ENCODE peak calls at places on chromosomes 12 and 14, in nine cellular contexts. I is foreskin fibroblast; J is mucosa of gallbladder; O is CD4-positive, alpha-beta T cell; R is activated naive CD4-positive, alpha-beta T cell; G is NCI-H1105; E is A549; Y is HFFc6; Q is skeletal muscle cell. V is an unnamed sample.

GRCh38 chr12:50550530-50551223 is 45.9 kb downstream of the DIP2B start:
- DNase-seq in I (peak), J (no peak), O (no peak), R (no peak), G (no peak), E (no peak), Y (no peak), Q (no peak), V (no peak)

GRCh38 chr12:623172-623864 is 39.9 kb downstream of the NINJ2 start:
- DNase-seq in I (no peak), J (no peak), O (no peak), R (no peak), G (no peak), E (no peak), Y (no peak), Q (no peak), V (no peak)

GRCh38 chr12:47707905-47708543 is 2.2 kb upstream of the RPAP3 start:
- DNase-seq in I (no peak), J (no peak), O (no peak), R (no peak), G (no peak), E (no peak), Y (no peak), Q (no peak), V (no peak)

GRCh38 chr12:15163577-15163976 is 57.6 kb downstream of the RERG start:
- DNase-seq in I (peak), J (no peak), O (no peak), R (no peak), G (no peak), E (no peak), Y (no peak), Q (no peak), V (no peak)

GRCh38 chr12:2640709-2641108 is 154.1 kb upstream of the FKBP4 start:
- DNase-seq in I (peak), J (peak), O (no peak), R (no peak), G (no peak), E (peak), Y (peak), Q (peak), V (peak)

GRCh38 chr12:83140135-83140534 is 453.4 kb downstream of the TMTC2 start:
- DNase-seq in I (no peak), J (no peak), O (no peak), R (no peak), G (no peak), E (no peak), Y (no peak), Q (no peak), V (no peak)

GRCh38 chr14:52840916-52841315 is 49.5 kb upstream of the GNPNAT1 start:
- DNase-seq in I (peak), J (peak), O (no peak), R (no peak), G (no peak), E (peak), Y (peak), Q (peak), V (peak)

GRCh38 chr14:71474291-71474690 is 457.9 kb upstream of the RGS6 start:
- DNase-seq in I (peak), J (no peak), O (no peak), R (no peak), G (peak), E (no peak), Y (no peak), Q (no peak), V (no peak)

GRCh38 chr14:23877538-23878180 is 75.9 kb upstream of the DHRS4 start:
- DNase-seq in I (no peak), J (no peak), O (no peak), R (no peak), G (no peak), E (no peak), Y (no peak), Q (no peak), V (no peak)

GRCh38 chr14:94921870-94922585 is 152.1 kb upstream of the GSC start:
- DNase-seq in I (no peak), J (no peak), O (no peak), R (no peak), G (no peak), E (no peak), Y (no peak), Q (no peak), V (no peak)

GRCh38 chr12:114240288-114240687 is 165.7 kb downstream of the TBX5 start:
- DNase-seq in I (no peak), J (no peak), O (no peak), R (no peak), G (no peak), E (no peak), Y (no peak), Q (no peak), V (no peak)

GRCh38 chr12:58496411-58496810 is 423.9 kb downstream of the LRIG3 start:
- DNase-seq in I (no peak), J (no peak), O (no peak), R (no peak), G (no peak), E (no peak), Y (peak), Q (no peak), V (no peak)

GRCh38 chr14:58465425-58465824 is 37.9 kb downstream of the KIAA0586 start:
- DNase-seq in I (peak), J (no peak), O (no peak), R (no peak), G (no peak), E (peak), Y (peak), Q (no peak), V (no peak)

GRCh38 chr14:100778951-100779690 is 46.8 kb upstream of the MEG3 start:
- DNase-seq in I (no peak), J (no peak), O (no peak), R (no peak), G (no peak), E (no peak), Y (no peak), Q (no peak), V (no peak)

GRCh38 chr12:39619316-39619659 is 315 bp downstream of the ABCD2 start:
- DNase-seq in I (no peak), J (no peak), O (peak), R (no peak), G (peak), E (no peak), Y (no peak), Q (peak), V (no peak)

GRCh38 chr14:98510392-98510791 is 761.6 kb downstream of the BCL11B start:
- DNase-seq in I (no peak), J (no peak), O (no peak), R (no peak), G (no peak), E (no peak), Y (no peak), Q (no peak), V (no peak)

GRCh38 chr12:1104088-1104800 is 113.2 kb downstream of the ERC1 start:
- DNase-seq in I (no peak), J (no peak), O (no peak), R (no peak), G (no peak), E (no peak), Y (no peak), Q (no peak), V (no peak)

GRCh38 chr12:131264625-131265024 is 310.9 kb downstream of the ADGRD1 start:
- DNase-seq in I (no peak), J (peak), O (no peak), R (no peak), G (no peak), E (peak), Y (no peak), Q (no peak), V (no peak)

GRCh38 chr14:91229743-91230200 is 14.7 kb downstream of the GPR68 start:
- DNase-seq in I (no peak), J (no peak), O (peak), R (peak), G (no peak), E (no peak), Y (peak), Q (peak), V (no peak)

GRCh38 chr14:67389261-67389660 is 22.7 kb downstream of the PLEK2 start:
- DNase-seq in I (no peak), J (no peak), O (no peak), R (no peak), G (no peak), E (no peak), Y (no peak), Q (no peak), V (no peak)

GRCh38 chr14:73887704-73888459 is 1.2 kb downstream of the ZNF410 start:
- DNase-seq in I (no peak), J (no peak), O (no peak), R (no peak), G (no peak), E (no peak), Y (no peak), Q (no peak), V (no peak)

GRCh38 chr12:52495385-52495784 is 2.3 kb upstream of the KRT6A start:
- DNase-seq in I (no peak), J (no peak), O (no peak), R (no peak), G (peak), E (peak), Y (no peak), Q (no peak), V (no peak)

GRCh38 chr14:80239631-80240030 is 28.3 kb upstream of the DIO2 start:
- DNase-seq in I (no peak), J (no peak), O (no peak), R (no peak), G (no peak), E (no peak), Y (no peak), Q (no peak), V (no peak)

GRCh38 chr12:3632256-3633240 is 120.4 kb downstream of the CRACR2A start:
- DNase-seq in I (peak), J (no peak), O (no peak), R (no peak), G (no peak), E (no peak), Y (no peak), Q (no peak), V (no peak)

GRCh38 chr12:2294651-2295475 is 242.1 kb downstream of the CACNA1C start:
- DNase-seq in I (peak), J (no peak), O (no peak), R (no peak), G (no peak), E (no peak), Y (peak), Q (peak), V (peak)

GRCh38 chr14:55449116-55449515 is 8.7 kb upstream of the TBPL2 start:
- DNase-seq in I (no peak), J (no peak), O (no peak), R (no peak), G (no peak), E (no peak), Y (no peak), Q (no peak), V (no peak)

GRCh38 chr14:21093769-21094681 is 4.4 kb downstream of the ZNF219 start:
- DNase-seq in I (no peak), J (no peak), O (no peak), R (no peak), G (peak), E (no peak), Y (no peak), Q (no peak), V (no peak)

GRCh38 chr14:55386037-55386798 is 25.4 kb downstream of the ATG14 start:
- DNase-seq in I (no peak), J (no peak), O (no peak), R (no peak), G (no peak), E (no peak), Y (no peak), Q (no peak), V (no peak)

V was measured in fibroblast of gingiva.